ENCODE peak calls at places on chromosomes 16 and 17, in six cellular contexts. H, S, O, Y, U and W are unnamed samples.

GRCh38 chr17:14245002-14245401 is 8.3 kb upstream of the CDRT15 start:
- DNase-seq in Y (no peak), H (no peak), S (no peak), U (no peak), O (no peak), W (no peak)

GRCh38 chr16:24906901-24907300 is 61.1 kb downstream of the SLC5A11 start:
- DNase-seq in U (no peak), O (no peak), H (no peak), Y (no peak), S (no peak), W (no peak)

GRCh38 chr17:41519501-41520224 is 973 bp upstream of the KRT15 start:
- DNase-seq in U (no peak), H (no peak), S (no peak), O (peak; percentile 60), Y (no peak), W (peak; percentile 46)

GRCh38 chr16:35506898-35507194 is 2047.4 kb downstream of the TP53TG3F start:
- DNase-seq in Y (no peak), U (no peak), S (no peak), H (no peak), O (no peak), W (no peak)

GRCh38 chr17:17926840-17927449 is 45.3 kb downstream of the TOM1L2 start:
- DNase-seq in Y (no peak), O (no peak), H (no peak), U (no peak), S (no peak), W (no peak)

GRCh38 chr16:8505327-8505991 is 84.9 kb downstream of the TMEM114 start:
- DNase-seq in Y (no peak), O (no peak), U (no peak), S (no peak), H (no peak), W (no peak)

GRCh38 chr16:78240459-78241222 is 141.2 kb downstream of the WWOX start:
- DNase-seq in H (no peak), Y (no peak), U (no peak), S (no peak), O (peak; percentile 59), W (no peak)

GRCh38 chr17:30218689-30219266 is 16.7 kb downstream of the SLC6A4 start:
- DNase-seq in O (no peak), H (no peak), S (no peak), U (no peak), Y (no peak), W (no peak)

GRCh38 chr16:46918905-46919792 is 35.0 kb downstream of the GPT2 start:
- DNase-seq in Y (no peak), U (peak; percentile 74), O (no peak), H (no peak), S (no peak), W (no peak)

GRCh38 chr17:40070895-40071719 is 8.3 kb downstream of the THRA start:
- DNase-seq in Y (peak; percentile 93), H (no peak), O (peak; percentile 83), S (no peak), U (no peak), W (no peak)

GRCh38 chr17:50203589-50204345 is 2.3 kb upstream of the COL1A1 start:
- DNase-seq in S (no peak), O (no peak), H (no peak), U (no peak), Y (no peak), W (no peak)

GRCh38 chr16:74297296-74297665 is 667 bp downstream of the PSMD7 start:
- DNase-seq in U (no peak), O (no peak), S (peak; percentile 5), H (no peak), Y (no peak), W (no peak)

GRCh38 chr16:66189951-66190350 is 176.5 kb upstream of the CDH5 start:
- DNase-seq in U (no peak), Y (no peak), S (no peak), H (no peak), O (peak; percentile 29), W (no peak)

GRCh38 chr16:31488630-31489564 is 6.0 kb downstream of the SLC5A2 start:
- DNase-seq in H (no peak), O (no peak), U (no peak), Y (no peak), S (no peak), W (no peak)

GRCh38 chr16:5502467-5502869 is 404.9 kb upstream of the EEF2KMT start:
- DNase-seq in U (no peak), S (no peak), O (no peak), Y (no peak), H (no peak), W (no peak)

GRCh38 chr16:4702466-4702808 is 9.1 kb downstream of the NUDT16L1 start:
- DNase-seq in U (no peak), S (no peak), O (no peak), Y (no peak), H (no peak), W (no peak)

GRCh38 chr17:59327136-59327878 is 4.1 kb upstream of the YPEL2 start:
- DNase-seq in U (no peak), O (no peak), H (no peak), Y (no peak), S (no peak), W (no peak)

GRCh38 chr17:1651559-1651844 is 1.8 kb upstream of the RILP start:
- DNase-seq in Y (no peak), S (no peak), U (no peak), H (no peak), O (no peak), W (no peak)

GRCh38 chr17:77475012-77475976 is 334.5 kb downstream of the SEC14L1 start:
- DNase-seq in H (peak; percentile 17), U (no peak), Y (no peak), S (peak; percentile 75), O (no peak), W (no peak)

GRCh38 chr16:53054670-53055485 is at the start of gene CHD9:
- DNase-seq in Y (peak; percentile 92), H (peak; percentile 73), U (peak; percentile 88), S (peak; percentile 64), O (peak; percentile 77), W (peak; percentile 72)

GRCh38 chr17:81277421-81277820 is 17.7 kb downstream of the SLC38A10 start:
- DNase-seq in S (no peak), Y (peak; percentile 84), U (no peak), H (no peak), O (peak; percentile 48), W (peak; percentile 77)

GRCh38 chr17:48594412-48595106 is 980 bp upstream of the HOXB5 start:
- DNase-seq in U (no peak), H (no peak), S (no peak), Y (no peak), O (no peak), W (no peak)

GRCh38 chr16:57462978-57463362 is 491 bp downstream of the POLR2C start:
- DNase-seq in S (no peak), Y (no peak), O (no peak), U (no peak), H (no peak), W (no peak)

GRCh38 chr16:50593410-50594139 is 45.4 kb downstream of the NKD1 start:
- DNase-seq in S (no peak), O (no peak), Y (no peak), H (no peak), U (no peak), W (no peak)

GRCh38 chr17:78954684-78955083 is 25.0 kb downstream of the LGALS3BP start:
- DNase-seq in S (no peak), U (no peak), Y (no peak), H (no peak), O (no peak), W (no peak)

GRCh38 chr16:35562471-35562870 is 2103.1 kb downstream of the TP53TG3F start:
- DNase-seq in U (no peak), S (no peak), O (no peak), H (no peak), Y (no peak), W (no peak)

GRCh38 chr17:48981927-48982539 is 13.6 kb upstream of the GIP start:
- DNase-seq in H (no peak), O (no peak), U (no peak), Y (no peak), S (no peak), W (no peak)

GRCh38 chr16:19912445-19913305 is 28.0 kb upstream of the GPRC5B start:
- DNase-seq in H (no peak), Y (no peak), O (no peak), U (no peak), S (no peak), W (no peak)

GRCh38 chr17:56934280-56934679 is 20.4 kb upstream of the TRIM25 start:
- DNase-seq in H (no peak), S (no peak), O (no peak), U (no peak), Y (no peak), W (no peak)

GRCh38 chr17:46865100-46865499 is 13.7 kb downstream of the WNT9B start:
- DNase-seq in U (no peak), S (no peak), O (no peak), H (no peak), Y (no peak), W (no peak)

GRCh38 chr17:253091-253846 is 71.8 kb upstream of the DOC2B start:
- DNase-seq in H (no peak), S (no peak), U (no peak), O (no peak), Y (peak; percentile 46), W (no peak)

GRCh38 chr16:23391381-23392222 is 61.4 kb downstream of the COG7 start:
- DNase-seq in O (peak; percentile 65), S (no peak), H (no peak), Y (peak; percentile 76), U (no peak), W (no peak)